ENCODE peak calls at places on chromosomes 11 and 22, in ten cellular contexts. M, D, I, L, W, H, B, A, P and J are unnamed samples.
A peak's percentile ranks its signal among the peaks of the same experiment; 100 is the strongest.

GRCh38 chr11:123063396-123064267 is 1.7 kb upstream of the HSPA8 start:
- DNase-seq in D (peak; percentile 55), A (peak; percentile 66), P (no peak), I (peak; percentile 41), H (peak; percentile 59), L (peak; percentile 31), M (no peak), W (peak; percentile 71), B (peak; percentile 70), J (peak; percentile 53)

GRCh38 chr22:46132830-46133587 is 17.3 kb upstream of the PPARA start:
- DNase-seq in I (no peak), H (peak; percentile 96), D (no peak), W (no peak), P (no peak), L (no peak), A (no peak), B (no peak), M (no peak), J (no peak)

GRCh38 chr11:131595812-131596211 is 225.4 kb downstream of the NTM start:
- DNase-seq in P (no peak), D (no peak), B (no peak), I (no peak), L (no peak), A (no peak), W (no peak), M (no peak), H (no peak), J (no peak)

GRCh38 chr11:10934293-10934850 is 76.5 kb upstream of the ZBED5 start:
- DNase-seq in H (no peak), A (peak; percentile 22), M (no peak), B (no peak), I (no peak), W (no peak), P (no peak), D (no peak), L (no peak), J (no peak)

GRCh38 chr11:62143727-62144126 is 19.9 kb downstream of the INCENP start:
- DNase-seq in L (no peak), D (no peak), I (no peak), W (no peak), H (no peak), B (no peak), M (no peak), A (no peak), P (no peak), J (no peak)

GRCh38 chr11:11865449-11865848 is 23.7 kb downstream of the USP47 start:
- DNase-seq in I (no peak), P (no peak), A (no peak), H (no peak), W (no peak), M (no peak), B (no peak), D (no peak), L (no peak), J (no peak)

GRCh38 chr11:8813658-8814057 is 97.3 kb upstream of the AKIP1 start:
- DNase-seq in A (peak; percentile 30), B (peak; percentile 86), W (peak; percentile 92), H (peak; percentile 67), L (peak; percentile 66), P (peak; percentile 53), D (peak; percentile 72), I (peak; percentile 83), M (no peak), J (peak; percentile 75)

GRCh38 chr11:11743216-11743615 is 98.6 kb upstream of the USP47 start:
- DNase-seq in L (no peak), P (no peak), W (no peak), I (no peak), D (no peak), H (no peak), M (no peak), A (no peak), B (no peak), J (no peak)

GRCh38 chr11:112697371-112697770 is 263.8 kb upstream of the NCAM1 start:
- DNase-seq in M (no peak), A (no peak), I (no peak), B (no peak), D (no peak), L (no peak), H (no peak), W (no peak), P (no peak), J (no peak)

GRCh38 chr22:38802671-38803121 is 8.8 kb upstream of the DNAL4 start:
- DNase-seq in D (no peak), L (peak; percentile 97), I (no peak), W (peak; percentile 92), B (peak; percentile 96), M (peak; percentile 68), A (no peak), P (no peak), H (no peak), J (peak; percentile 72)

GRCh38 chr11:132137981-132138313 is 767.5 kb downstream of the NTM start:
- DNase-seq in D (no peak), A (no peak), I (no peak), L (no peak), H (no peak), B (peak; percentile 42), P (no peak), W (no peak), M (no peak), J (no peak)

GRCh38 chr11:80855975-80856524 is 1415.2 kb upstream of the TENM4 start:
- DNase-seq in D (no peak), B (peak; percentile 63), A (no peak), M (no peak), P (no peak), I (no peak), H (no peak), L (no peak), W (peak; percentile 42), J (peak; percentile 38)

GRCh38 chr22:23538502-23538860 is 41.6 kb downstream of the IGLL1 start:
- DNase-seq in D (no peak), W (no peak), M (no peak), P (no peak), I (no peak), A (no peak), L (no peak), H (peak; percentile 32), B (no peak), J (no peak)

GRCh38 chr11:36214484-36214883 is 74.7 kb downstream of the COMMD9 start:
- DNase-seq in M (no peak), I (no peak), D (no peak), A (no peak), B (peak; percentile 60), H (no peak), W (no peak), P (no peak), L (no peak), J (no peak)

GRCh38 chr22:37501610-37502341 is 15.6 kb upstream of the MFNG start:
- DNase-seq in B (peak; percentile 97), I (no peak), A (no peak), H (peak; percentile 94), W (peak; percentile 92), P (no peak), D (no peak), L (peak; percentile 69), M (no peak), J (peak; percentile 77)

GRCh38 chr11:2265854-2266585 is 4.4 kb downstream of the ASCL2 start:
- DNase-seq in B (no peak), L (no peak), P (no peak), M (no peak), W (no peak), A (peak; percentile 12), D (no peak), I (peak; percentile 2), H (peak; percentile 40), J (no peak)

GRCh38 chr11:9120659-9121350 is 29.4 kb upstream of the SCUBE2 start:
- DNase-seq in W (no peak), L (no peak), A (no peak), H (no peak), B (no peak), I (no peak), M (no peak), P (no peak), D (no peak), J (no peak)

GRCh38 chr11:120169981-120170698 is 32.2 kb upstream of the TRIM29 start:
- DNase-seq in M (no peak), L (no peak), W (no peak), P (no peak), I (no peak), B (no peak), H (no peak), D (no peak), A (no peak), J (no peak)

GRCh38 chr22:38419121-38419863 is 35.7 kb downstream of the KCNJ4 start:
- DNase-seq in I (no peak), L (no peak), W (no peak), M (no peak), B (no peak), H (no peak), D (no peak), P (no peak), A (no peak), J (no peak)

GRCh38 chr11:112965601-112966125 is 4.4 kb downstream of the NCAM1 start:
- DNase-seq in H (no peak), D (no peak), W (no peak), A (no peak), I (no peak), P (no peak), M (no peak), B (no peak), L (no peak), J (no peak)

GRCh38 chr11:121582296-121582695 is 129.5 kb upstream of the SORL1-AS1 start:
- DNase-seq in L (no peak), M (no peak), W (no peak), B (no peak), I (peak; percentile 98), A (no peak), D (no peak), H (no peak), P (no peak), J (no peak)

GRCh38 chr11:60915250-60915914 is 1.4 kb downstream of the TMEM109 start:
- DNase-seq in A (peak; percentile 65), B (peak; percentile 86), P (peak; percentile 59), L (no peak), M (no peak), D (peak; percentile 45), W (peak; percentile 62), I (peak; percentile 46), H (no peak), J (peak; percentile 36)

GRCh38 chr11:101187748-101188147 is 58.1 kb upstream of the PGR start:
- DNase-seq in B (no peak), W (no peak), D (no peak), H (peak; percentile 49), A (no peak), P (no peak), M (no peak), I (no peak), L (no peak), J (no peak)

GRCh38 chr11:43693731-43694130 is 13.2 kb downstream of the HSD17B12 start:
- DNase-seq in M (no peak), D (no peak), L (no peak), W (no peak), P (no peak), I (no peak), H (no peak), A (no peak), B (no peak), J (no peak)

GRCh38 chr11:61297341-61297740 is 2.2 kb upstream of the VWCE start:
- DNase-seq in L (no peak), D (no peak), P (no peak), H (no peak), A (no peak), I (no peak), B (no peak), W (no peak), M (no peak), J (peak; percentile 14)

GRCh38 chr22:35258144-35258988 is 1.1 kb downstream of the HMGXB4 start:
- DNase-seq in P (no peak), W (peak; percentile 28), L (no peak), D (peak; percentile 12), H (no peak), B (peak; percentile 26), A (no peak), I (no peak), M (peak; percentile 19), J (no peak)

GRCh38 chr22:41305646-41306045 is 4.3 kb downstream of the ZC3H7B start:
- DNase-seq in H (no peak), A (no peak), I (no peak), B (peak; percentile 90), P (no peak), W (peak; percentile 48), L (peak; percentile 74), D (no peak), M (no peak), J (no peak)

GRCh38 chr11:126134461-126135155 is 71.9 kb upstream of the CDON start:
- DNase-seq in L (no peak), M (no peak), H (no peak), P (no peak), I (no peak), W (peak; percentile 48), D (no peak), A (no peak), B (no peak), J (no peak)